ENCODE peak calls at places on chromosomes 2 and 18, in four cellular contexts. R is K562, K is SK-N-SH, E is GM12878. A is an unnamed sample.

GRCh38 chr2:85400023-85400422 is 10.1 kb downstream of the CAPG start:
- DNase-seq in R (no peak), K (no peak), E (no peak), A (no peak)

GRCh38 chr2:63127594-63127993 is 77.0 kb downstream of the OTX1 start:
- DNase-seq in R (no peak), K (no peak), E (no peak), A (no peak)

GRCh38 chr18:39724652-39725051 is 2159.1 kb upstream of the CELF4 start:
- DNase-seq in R (no peak), K (no peak), E (no peak), A (no peak)

GRCh38 chr2:10551496-10551895 is 103.4 kb upstream of the ODC1 start:
- DNase-seq in R (no peak), K (no peak), E (no peak), A (no peak)

GRCh38 chr2:214451516-214451915 is 40.7 kb downstream of the VWC2L start:
- DNase-seq in R (no peak), K (no peak), E (no peak), A (no peak)

GRCh38 chr2:26870585-26871095 is 22.7 kb downstream of the DPYSL5 start:
- DNase-seq in R (no peak), K (no peak), E (no peak), A (no peak)

GRCh38 chr2:3365219-3365618 is 12.4 kb downstream of the EIPR1 start:
- DNase-seq in R (no peak), K (no peak), E (no peak), A (no peak)

GRCh38 chr2:171846894-171847293 is 47.1 kb downstream of the SLC25A12 start:
- DNase-seq in R (no peak), K (no peak), E (no peak), A (no peak)

GRCh38 chr2:44100351-44100750 is 68.3 kb upstream of the PPM1B start:
- DNase-seq in R (peak), K (no peak), E (no peak), A (no peak)

GRCh38 chr2:140842110-140842509 is 1288.7 kb downstream of the LRP1B start:
- DNase-seq in R (no peak), K (no peak), E (no peak), A (no peak)

GRCh38 chr18:23353459-23353858 is 99.6 kb upstream of the RIOK3 start:
- DNase-seq in R (no peak), K (no peak), E (peak), A (no peak)

GRCh38 chr2:21367421-21367820 is 243.7 kb downstream of the TDRD15 start:
- DNase-seq in R (no peak), K (no peak), E (no peak), A (no peak)

GRCh38 chr2:36277146-36277808 is 78.3 kb upstream of the CRIM1 start:
- DNase-seq in R (no peak), K (no peak), E (no peak), A (no peak)
- TF ChIP-seq USF1 in R (no peak), K (no peak), E (no peak), A (no peak)

DNA sequence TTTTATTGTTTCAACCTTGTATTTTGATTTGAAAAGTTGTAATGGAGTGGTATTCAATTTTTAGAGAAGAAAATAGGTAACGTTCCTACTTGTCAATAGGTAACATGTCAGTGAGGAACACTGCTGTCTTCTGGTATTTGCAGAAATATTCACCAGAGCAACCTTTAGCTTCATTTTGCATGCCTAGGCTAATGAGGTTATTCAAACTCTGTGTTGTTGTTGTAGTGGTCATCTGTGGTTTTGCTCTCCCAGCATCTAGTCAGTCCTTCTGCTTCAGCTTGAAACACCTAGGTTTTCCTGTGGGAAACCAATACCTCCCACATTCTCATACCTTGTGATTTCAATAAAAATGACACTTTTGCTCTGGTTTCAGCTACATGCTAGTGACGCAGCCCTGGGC is 98.4 kb downstream of the LYPD6 start:
- DNase-seq in R (no peak), K (no peak), E (no peak), A (no peak)
- TF ChIP-seq USF1 in R (no peak), K (no peak), E (no peak), A (no peak)

GRCh38 chr2:7377861-7378569 is 460.8 kb downstream of the RNF144A start:
- DNase-seq in R (no peak), K (peak), E (no peak), A (peak)
- TF ChIP-seq USF1 in R (no peak), K (no peak), E (no peak), A (no peak)

DNA sequence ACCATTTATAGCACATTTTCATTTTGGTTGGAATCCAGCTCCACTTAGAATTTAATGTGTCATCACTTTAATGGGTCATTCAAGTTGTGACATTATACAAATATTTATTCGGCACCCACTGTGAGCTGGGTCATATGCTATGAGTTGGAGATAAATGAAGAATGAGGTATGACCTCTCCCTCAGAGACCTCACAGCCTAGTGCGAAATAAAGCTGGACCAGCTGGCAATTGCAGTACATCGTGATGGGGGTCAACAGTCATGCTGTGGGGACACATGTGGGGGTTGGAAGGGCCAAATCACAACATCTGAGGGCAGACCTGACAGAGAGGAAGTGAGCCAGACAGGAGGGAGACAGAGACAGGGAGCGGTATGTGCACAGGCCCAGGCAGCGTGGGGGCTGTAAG is 175.4 kb downstream of the MAIP1 start:
- DNase-seq in R (no peak), K (no peak), E (no peak), A (no peak)
- TF ChIP-seq USF1 in R (no peak), K (no peak), E (no peak), A (no peak)

GRCh38 chr2:46841621-46842020 is 74.0 kb downstream of the MCFD2 start:
- DNase-seq in R (no peak), K (no peak), E (no peak), A (no peak)
- TF ChIP-seq USF1 in R (no peak), K (no peak), E (no peak), A (no peak)